ENCODE peak calls at places on chromosomes 1 and 21, in nine cellular contexts. K, P, X, Y, G, R, O, S and A are unnamed samples.

GRCh38 chr1:225471453-225472301 is 43.8 kb upstream of the LBR start:
- DNase-seq in K (no peak), P (no peak), O (peak), R (no peak), X (no peak), G (no peak), Y (no peak), S (no peak), A (no peak)

GRCh38 chr1:3642921-3643675 is 6.8 kb downstream of the WRAP73 start:
- DNase-seq in P (no peak), O (no peak), X (no peak), K (no peak), R (no peak), G (peak), S (no peak), Y (no peak), A (no peak)

GRCh38 chr1:37884145-37884544 is 24.8 kb upstream of the MTF1 start:
- DNase-seq in K (no peak), G (no peak), P (no peak), S (no peak), X (no peak), O (no peak), Y (no peak), R (no peak), A (no peak)

GRCh38 chr1:6424619-6425593 is at the start of gene ESPN:
- DNase-seq in G (no peak), Y (no peak), P (no peak), O (no peak), K (no peak), R (no peak), S (no peak), X (no peak), A (no peak)

GRCh38 chr1:222880586-222880985 is 65.7 kb downstream of the DISP1 start:
- DNase-seq in S (no peak), G (no peak), R (no peak), Y (no peak), O (no peak), K (no peak), P (peak), X (peak), A (no peak)

GRCh38 chr1:235327559-235328270 is at the start of gene ARID4B:
- DNase-seq in P (no peak), K (no peak), Y (no peak), R (peak), G (peak), X (no peak), O (no peak), S (no peak), A (peak)

GRCh38 chr1:1832820-1833219 is 54.5 kb upstream of the NADK start:
- DNase-seq in O (peak), S (peak), G (no peak), P (peak), K (no peak), R (no peak), Y (no peak), X (no peak), A (no peak)

GRCh38 chr1:43994794-43995790 is 3.7 kb downstream of the CCDC24 start:
- DNase-seq in K (no peak), X (peak), Y (peak), P (no peak), R (no peak), G (peak), S (peak), O (no peak), A (no peak)

GRCh38 chr1:8815582-8816285 is 1.7 kb downstream of the RERE start:
- DNase-seq in X (peak), G (no peak), Y (peak), K (no peak), R (no peak), P (peak), S (peak), O (no peak), A (peak)

GRCh38 chr1:55420866-55421265 is 205.7 kb upstream of the USP24 start:
- DNase-seq in R (no peak), S (no peak), P (peak), O (no peak), K (no peak), G (no peak), X (no peak), Y (no peak), A (no peak)

GRCh38 chr1:168920456-168921094 is 185.9 kb upstream of the ATP1B1 start:
- DNase-seq in R (no peak), S (no peak), P (no peak), Y (no peak), X (peak), G (no peak), K (no peak), O (peak), A (no peak)

GRCh38 chr21:36479415-36480402 is at the start of gene CLDN14:
- DNase-seq in S (no peak), K (no peak), O (no peak), Y (no peak), P (no peak), X (peak), R (peak), G (no peak), A (no peak)

GRCh38 chr1:94382163-94382562 is 36.0 kb upstream of the ABCD3 start:
- DNase-seq in Y (no peak), R (no peak), K (no peak), X (no peak), G (no peak), O (no peak), P (no peak), S (no peak), A (no peak)

GRCh38 chr1:206584265-206584648 is 28.0 kb downstream of the EIF2D start:
- DNase-seq in S (no peak), R (no peak), G (no peak), K (no peak), Y (no peak), P (no peak), O (no peak), X (no peak), A (no peak)

GRCh38 chr1:214552174-214552608 is 789 bp upstream of the PTPN14 start:
- DNase-seq in G (peak), O (peak), K (no peak), P (peak), R (peak), X (peak), S (no peak), Y (peak), A (peak)

GRCh38 chr1:54121482-54122130 is 31.2 kb downstream of the CDCP2 start:
- DNase-seq in X (peak), K (no peak), P (peak), O (peak), R (peak), Y (peak), G (peak), S (peak), A (peak)

GRCh38 chr1:45009956-45010854 is 919 bp downstream of the HECTD3 start:
- DNase-seq in S (peak), G (no peak), O (peak), K (no peak), X (no peak), P (no peak), Y (no peak), R (no peak), A (no peak)

GRCh38 chr1:66490817-66491216 is 43.1 kb upstream of the SGIP1 start:
- DNase-seq in R (no peak), O (no peak), X (peak), P (no peak), K (no peak), G (no peak), Y (no peak), S (no peak), A (no peak)

GRCh38 chr21:45328198-45329087 is 40.7 kb upstream of the POFUT2 start:
- DNase-seq in P (no peak), K (no peak), O (no peak), R (peak), G (no peak), Y (no peak), X (no peak), S (no peak), A (no peak)

GRCh38 chr1:158103275-158103674 is 77.4 kb upstream of the CD1D start:
- DNase-seq in G (no peak), Y (no peak), R (no peak), K (no peak), S (no peak), X (no peak), P (no peak), O (no peak), A (no peak)

GRCh38 chr1:17676387-17677060 is 78.6 kb upstream of the ACTL8 start:
- DNase-seq in G (no peak), X (no peak), Y (no peak), R (no peak), S (no peak), P (no peak), O (no peak), K (no peak), A (no peak)

GRCh38 chr1:199311478-199312242 is 672.8 kb downstream of the PTPRC start:
- DNase-seq in O (no peak), R (no peak), G (no peak), K (no peak), P (no peak), Y (no peak), S (no peak), X (no peak), A (no peak)

GRCh38 chr21:34936299-34936698 is 112.8 kb downstream of the RUNX1 start:
- DNase-seq in R (no peak), S (peak), Y (no peak), P (no peak), K (no peak), O (no peak), X (peak), G (no peak), A (no peak)

GRCh38 chr1:41672173-41672572 is 187.7 kb upstream of the EDN2 start:
- DNase-seq in K (peak), Y (no peak), G (no peak), P (peak), O (no peak), X (peak), R (no peak), S (no peak), A (no peak)

GRCh38 chr1:32068891-32069590 is 3.7 kb upstream of the TMEM39B start:
- DNase-seq in X (peak), O (no peak), S (no peak), Y (no peak), P (peak), K (no peak), R (no peak), G (no peak), A (no peak)

GRCh38 chr1:229093546-229094336 is 177.2 kb upstream of the RAB4A start:
- DNase-seq in O (no peak), S (no peak), X (no peak), P (no peak), R (no peak), Y (no peak), K (no peak), G (peak), A (no peak)

GRCh38 chr1:67855944-67856343 is 22.7 kb upstream of the GNG12 start:
- DNase-seq in K (no peak), S (no peak), X (peak), G (no peak), O (no peak), Y (no peak), R (no peak), P (no peak), A (no peak)

GRCh38 chr1:31095985-31096384 is 30.5 kb upstream of the PUM1 start:
- DNase-seq in O (no peak), K (no peak), P (no peak), G (no peak), S (no peak), X (no peak), Y (no peak), R (no peak), A (no peak)

GRCh38 chr1:111553199-111553598 is 49.8 kb upstream of the ADORA3 start:
- DNase-seq in K (peak), P (peak), X (peak), Y (no peak), R (no peak), S (no peak), O (no peak), G (no peak), A (no peak)

GRCh38 chr1:206873603-206874188 is 8.3 kb downstream of the IL20 start:
- DNase-seq in Y (no peak), R (no peak), P (no peak), O (no peak), S (no peak), K (no peak), X (no peak), G (no peak), A (no peak)

GRCh38 chr1:84693009-84693408 is 2.7 kb upstream of the SSX2IP start:
- DNase-seq in G (no peak), R (no peak), S (peak), K (no peak), X (no peak), Y (no peak), P (peak), O (no peak), A (no peak)

GRCh38 chr1:30844631-30845030 is 63.9 kb downstream of the SDC3 start:
- DNase-seq in P (no peak), R (no peak), Y (no peak), K (no peak), O (no peak), X (no peak), S (no peak), G (no peak), A (no peak)

GRCh38 chr1:167635233-167635648 is 5.2 kb downstream of the RCSD1 start:
- DNase-seq in G (peak), K (no peak), Y (no peak), R (peak), P (peak), S (no peak), O (no peak), X (peak), A (no peak)

DNA sequence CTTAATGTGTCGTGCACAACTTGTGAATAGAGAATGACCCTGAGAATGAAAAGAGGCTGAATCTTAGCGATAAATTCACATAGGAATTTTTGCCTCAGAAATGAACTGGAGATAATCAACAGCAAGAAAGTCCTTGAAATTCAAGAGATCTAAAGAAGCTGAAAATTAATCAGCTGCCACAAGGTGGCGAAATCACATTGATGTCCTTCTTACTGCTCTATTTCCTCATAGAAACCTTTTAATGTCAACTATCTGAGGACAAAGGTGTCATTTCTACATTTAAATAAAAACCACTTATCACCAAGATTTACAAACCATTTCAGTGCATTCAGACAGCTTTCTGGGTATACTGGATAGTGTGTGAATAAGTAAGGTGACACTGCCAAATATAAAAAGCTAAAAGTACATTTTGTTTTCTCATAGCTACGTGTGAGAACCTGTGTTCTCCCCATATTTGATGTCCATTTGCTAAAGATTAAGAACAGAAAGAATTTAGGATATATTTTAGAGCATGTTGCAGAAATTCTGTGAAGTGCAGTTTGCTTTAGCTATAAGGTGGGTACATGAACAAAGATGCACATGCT is 485.3 kb upstream of the PTBP2 start:
- DNase-seq in S (peak), R (no peak), X (peak), G (peak), K (peak), Y (peak), P (peak), O (peak), A (peak)
- TF ChIP-seq CTCF in S (peak), R (peak), X (peak), G (peak), K (no peak), Y (peak), P (peak), O (peak), A (peak)

GRCh38 chr1:40665335-40666171 is at the start of gene RIMS3:
- DNase-seq in S (peak), K (no peak), G (peak), Y (peak), X (peak), R (peak), O (peak), P (no peak), A (peak)
- TF ChIP-seq CTCF in S (peak), K (peak), G (no peak), Y (no peak), X (no peak), R (no peak), O (no peak), P (no peak), A (no peak)

GRCh38 chr21:14773777-14774345 is 227.7 kb upstream of the SAMSN1 start:
- DNase-seq in R (peak), Y (peak), P (no peak), X (peak), O (peak), G (peak), K (no peak), S (peak), A (peak)
- TF ChIP-seq CTCF in R (peak), Y (peak), P (no peak), X (peak), O (no peak), G (peak), K (peak), S (peak), A (peak)

GRCh38 chr1:164891615-164892014 is 332.6 kb downstream of the PBX1 start:
- DNase-seq in P (no peak), G (no peak), O (no peak), K (no peak), X (no peak), R (no peak), Y (no peak), S (no peak), A (no peak)
- TF ChIP-seq CTCF in P (no peak), G (no peak), O (no peak), K (no peak), X (no peak), R (no peak), Y (no peak), S (no peak), A (no peak)